ENCODE peak calls at places on chromosome 21, in ten cellular contexts. B is retina; Y is A549; A is posterior vena cava; C is CD8-positive, alpha-beta memory T cell; F is DMS79 treated with DMSO at 0.1 percent for 48 hours; N is GM23338; D is BE2C; R is fibroblast of gingiva; H is endothelial cell. S is an unnamed sample.

GRCh38 chr21:28590722-28591121 is 402.0 kb downstream of the LTN1 start:
- DNase-seq in N (peak; percentile 82), H (no peak), Y (no peak), C (no peak), R (no peak), D (no peak), B (no peak), F (no peak), A (no peak), S (no peak)

GRCh38 chr21:37550618-37551405 is 184.2 kb downstream of the DYRK1A start:
- DNase-seq in Y (no peak), R (no peak), F (no peak), H (no peak), N (no peak), C (no peak), A (peak; percentile 15), B (no peak), D (no peak), S (no peak)

GRCh38 chr21:14736162-14736561 is 190.0 kb upstream of the SAMSN1 start:
- DNase-seq in B (no peak), C (no peak), Y (no peak), A (no peak), H (no peak), D (no peak), F (no peak), R (no peak), N (no peak), S (no peak)

GRCh38 chr21:8989261-8989882 is 1532.0 kb upstream of the TPTE start:
- DNase-seq in N (peak; percentile 86), A (no peak), Y (peak; percentile 94), F (no peak), R (no peak), H (peak; percentile 29), D (peak; percentile 64), C (no peak), B (no peak), S (no peak)

GRCh38 chr21:38807987-38808386 is 2.3 kb downstream of the ETS2 start:
- DNase-seq in F (no peak), C (no peak), Y (no peak), B (no peak), H (no peak), R (no peak), N (no peak), D (no peak), A (peak; percentile 82), S (no peak)

GRCh38 chr21:15409031-15409430 is 320.8 kb upstream of the USP25 start:
- DNase-seq in N (no peak), D (no peak), Y (no peak), B (no peak), H (no peak), C (no peak), F (no peak), A (no peak), R (no peak), S (no peak)

GRCh38 chr21:25895565-25896205 is 160.9 kb downstream of the GABPA start:
- DNase-seq in Y (no peak), D (peak; percentile 29), F (no peak), R (peak; percentile 32), C (no peak), N (peak; percentile 66), H (no peak), B (no peak), A (no peak), S (no peak)

GRCh38 chr21:24369751-24370150 is 1237.5 kb downstream of the MRPL39 start:
- DNase-seq in Y (no peak), A (no peak), R (no peak), B (no peak), H (no peak), C (no peak), D (no peak), N (no peak), F (no peak), S (no peak)

GRCh38 chr21:35614412-35614901 is 445.9 kb downstream of the SETD4 start:
- DNase-seq in A (no peak), H (no peak), N (no peak), D (no peak), B (no peak), C (no peak), Y (no peak), F (no peak), R (no peak), S (no peak)

GRCh38 chr21:25421327-25422028 is 185.8 kb downstream of the MRPL39 start:
- DNase-seq in Y (peak; percentile 14), R (peak; percentile 55), C (peak; percentile 64), B (no peak), D (peak; percentile 33), N (peak; percentile 90), A (no peak), F (no peak), H (peak; percentile 29), S (peak; percentile 49)

S was measured in effector memory CD8-positive, alpha-beta T cell.